ENCODE peak calls at places on chromosomes 16 and 17, in five cellular contexts. J is A549; X is hypothalamus; R is stimulated activated CD4-positive, alpha-beta T cell treated with anti-CD3 and anti-CD28 coated beads, Interleukin-2, amount 100 ng/mL, for 24 hours; Q is CD8-positive, alpha-beta memory T cell. O is an unnamed sample.

GRCh38 chr17:50787106-50787505 is 19.8 kb upstream of the ANKRD40CL start:
- DNase-seq in J (no peak), Q (no peak), R (no peak), X (no peak), O (no peak)

GRCh38 chr16:67504190-67505021 is 21.1 kb upstream of the AGRP start:
- DNase-seq in X (no peak), R (no peak), Q (peak), J (peak), O (no peak)

GRCh38 chr17:40079545-40079944 is 16.8 kb downstream of the THRA start:
- DNase-seq in X (no peak), J (no peak), R (no peak), Q (no peak), O (no peak)

GRCh38 chr17:50531428-50532025 is 1.0 kb upstream of the EPN3 start:
- DNase-seq in Q (no peak), J (no peak), R (no peak), X (no peak), O (no peak)

GRCh38 chr16:74309789-74310781 is 13.5 kb downstream of the PSMD7 start:
- DNase-seq in R (no peak), J (peak), X (no peak), Q (no peak), O (no peak)

GRCh38 chr16:90018297-90019200 is 707 bp downstream of the DBNDD1 start:
- DNase-seq in X (no peak), Q (no peak), R (no peak), J (peak), O (no peak)

GRCh38 chr17:45818708-45819107 is 26.0 kb upstream of the SPPL2C start:
- DNase-seq in Q (no peak), J (no peak), R (no peak), X (no peak), O (no peak)

GRCh38 chr16:69709456-69710084 is 16.8 kb downstream of the NQO1 start:
- DNase-seq in Q (no peak), X (no peak), J (peak), R (no peak), O (no peak)

GRCh38 chr17:5011928-5012327 is 14.2 kb downstream of the KIF1C start:
- DNase-seq in Q (no peak), J (no peak), X (no peak), R (no peak), O (no peak)

GRCh38 chr16:75821117-75821516 is 94.8 kb upstream of the CPHXL start:
- DNase-seq in Q (no peak), X (no peak), R (no peak), J (no peak), O (no peak)

GRCh38 chr17:32191306-32191705 is 49.0 kb downstream of the RHOT1 start:
- DNase-seq in R (no peak), J (no peak), X (no peak), Q (no peak), O (no peak)

GRCh38 chr17:47862621-47863440 is 11.9 kb upstream of the SP6 start:
- DNase-seq in Q (no peak), J (peak), R (no peak), X (no peak), O (no peak)

GRCh38 chr16:54106078-54106477 is 180.5 kb downstream of the IRX3 start:
- DNase-seq in R (no peak), Q (no peak), J (no peak), X (no peak), O (no peak)

GRCh38 chr16:67241008-67241900 is 6.0 kb downstream of the FHOD1 start:
- DNase-seq in J (peak), R (no peak), Q (no peak), X (no peak), O (no peak)

GRCh38 chr17:80931421-80932265 is 60.0 kb upstream of the CHMP6 start:
- DNase-seq in R (no peak), Q (no peak), X (no peak), J (no peak), O (no peak)

GRCh38 chr17:43517161-43517560 is 29.0 kb downstream of the ETV4 start:
- DNase-seq in Q (no peak), J (no peak), X (no peak), R (no peak), O (no peak)

GRCh38 chr17:82043507-82043906 is 6.0 kb upstream of the DCXR start:
- DNase-seq in Q (no peak), J (no peak), X (no peak), R (no peak), O (no peak)